ENCODE peak calls at places on chromosome 18, in four cellular contexts. O is activated T-helper 1 cell treated with Interleukin-2 at 50 U/mL for 16 hours, A is progenitor cell of endocrine pancreas, S is GM10248. G is an unnamed sample.

GRCh38 chr18:34352385-34353163 is 127.9 kb upstream of the NOL4 start:
- DNase-seq in A (no peak), S (no peak), O (no peak), G (no peak)

GRCh38 chr18:48542513-48543181 is 3.8 kb downstream of the CTIF start:
- DNase-seq in A (no peak), S (no peak), O (no peak), G (no peak)

GRCh38 chr18:44967599-44967998 is 286.9 kb downstream of the SETBP1 start:
- DNase-seq in O (no peak), A (no peak), S (no peak), G (no peak)

GRCh38 chr18:32139835-32140283 is 48.2 kb downstream of the RNF138 start:
- DNase-seq in A (no peak), S (no peak), O (no peak), G (no peak)

GRCh38 chr18:37253424-37254255 is 312.0 kb downstream of the CELF4 start:
- DNase-seq in A (peak), S (peak), O (no peak), G (peak)

GRCh38 chr18:11245889-11246288 is 96.5 kb upstream of the PIEZO2 start:
- DNase-seq in O (no peak), A (no peak), S (no peak), G (no peak)

GRCh38 chr18:64276736-64277135 is 127.8 kb upstream of the LINC00305 start:
- DNase-seq in S (no peak), A (no peak), O (no peak), G (no peak)

GRCh38 chr18:53152478-53152877 is 812.5 kb downstream of the DCC start:
- DNase-seq in A (no peak), O (no peak), S (no peak), G (no peak)

GRCh38 chr18:51537487-51537886 is 340.0 kb upstream of the MEX3C start:
- DNase-seq in A (no peak), O (no peak), S (no peak), G (no peak)

GRCh38 chr18:3863006-3863405 is 413.0 kb downstream of the TGIF1 start:
- DNase-seq in A (no peak), S (no peak), O (no peak), G (no peak)

GRCh38 chr18:47519277-47519676 is 267.8 kb upstream of the SKOR2 start:
- DNase-seq in S (no peak), O (no peak), A (no peak), G (no peak)

GRCh38 chr18:43271593-43272432 is 5.5 kb downstream of the SYT4 start:
- DNase-seq in O (no peak), A (no peak), S (peak), G (peak)